ENCODE peak calls at places on chromosomes 16 and 17, in six cellular contexts. One of them, this sample, is unnamed.
A peak's percentile ranks its signal among the peaks of the same experiment; 100 is the strongest.

GRCh38 chr16:57277586-57277985 is 6.9 kb downstream of the PLLP start:
- DNase-seq in left ventricle myocardium inferior: no peak
- DNase-seq in amniotic stem cell: no peak
- DNase-seq in posterior cingulate gyrus: no peak
- DNase-seq in SIG-M5: no peak
- DNase-seq in dermis microvascular lymphatic vessel endothelial cell: peak; percentile 36
- DNase-seq in this sample: no peak

GRCh38 chr17:65058615-65059014 is 2.1 kb upstream of the GNA13 start:
- DNase-seq in left ventricle myocardium inferior: no peak
- DNase-seq in amniotic stem cell: no peak
- DNase-seq in posterior cingulate gyrus: no peak
- DNase-seq in SIG-M5: no peak
- DNase-seq in dermis microvascular lymphatic vessel endothelial cell: no peak
- DNase-seq in this sample: no peak

GRCh38 chr17:75544250-75544649 is 18.8 kb downstream of the LLGL2 start:
- DNase-seq in left ventricle myocardium inferior: no peak
- DNase-seq in amniotic stem cell: no peak
- DNase-seq in posterior cingulate gyrus: no peak
- DNase-seq in SIG-M5: no peak
- DNase-seq in dermis microvascular lymphatic vessel endothelial cell: no peak
- DNase-seq in this sample: no peak

GRCh38 chr16:84595052-84595481 is 22.8 kb downstream of the COTL1 start:
- DNase-seq in left ventricle myocardium inferior: no peak
- DNase-seq in amniotic stem cell: no peak
- DNase-seq in posterior cingulate gyrus: no peak
- DNase-seq in SIG-M5: no peak
- DNase-seq in dermis microvascular lymphatic vessel endothelial cell: no peak
- DNase-seq in this sample: no peak

GRCh38 chr16:64478258-64478906 is 643.5 kb downstream of the CDH11 start:
- DNase-seq in left ventricle myocardium inferior: no peak
- DNase-seq in amniotic stem cell: peak; percentile 17
- DNase-seq in posterior cingulate gyrus: no peak
- DNase-seq in SIG-M5: no peak
- DNase-seq in dermis microvascular lymphatic vessel endothelial cell: peak; percentile 73
- DNase-seq in this sample: peak; percentile 48

GRCh38 chr17:35865412-35866355 is 3.0 kb downstream of the HEATR9 start:
- DNase-seq in left ventricle myocardium inferior: no peak
- DNase-seq in amniotic stem cell: no peak
- DNase-seq in posterior cingulate gyrus: no peak
- DNase-seq in SIG-M5: no peak
- DNase-seq in dermis microvascular lymphatic vessel endothelial cell: peak; percentile 31
- DNase-seq in this sample: no peak

GRCh38 chr16:66272461-66272860 is 94.0 kb upstream of the CDH5 start:
- DNase-seq in left ventricle myocardium inferior: no peak
- DNase-seq in amniotic stem cell: no peak
- DNase-seq in posterior cingulate gyrus: no peak
- DNase-seq in SIG-M5: no peak
- DNase-seq in dermis microvascular lymphatic vessel endothelial cell: no peak
- DNase-seq in this sample: no peak

GRCh38 chr16:85428168-85428898 is 184.8 kb upstream of the GSE1 start:
- DNase-seq in left ventricle myocardium inferior: peak; percentile 35
- DNase-seq in amniotic stem cell: no peak
- DNase-seq in posterior cingulate gyrus: peak; percentile 56
- DNase-seq in SIG-M5: no peak
- DNase-seq in dermis microvascular lymphatic vessel endothelial cell: peak; percentile 44
- DNase-seq in this sample: no peak

GRCh38 chr16:70805380-70805779 is 4.4 kb upstream of the VAC14 start:
- DNase-seq in left ventricle myocardium inferior: no peak
- DNase-seq in amniotic stem cell: no peak
- DNase-seq in posterior cingulate gyrus: no peak
- DNase-seq in SIG-M5: no peak
- DNase-seq in dermis microvascular lymphatic vessel endothelial cell: no peak
- DNase-seq in this sample: no peak

GRCh38 chr16:80231888-80232287 is 308.9 kb upstream of the DYNLRB2 start:
- DNase-seq in left ventricle myocardium inferior: no peak
- DNase-seq in amniotic stem cell: no peak
- DNase-seq in posterior cingulate gyrus: no peak
- DNase-seq in SIG-M5: no peak
- DNase-seq in dermis microvascular lymphatic vessel endothelial cell: peak; percentile 8
- DNase-seq in this sample: no peak

GRCh38 chr17:77146882-77147281 is 6.1 kb downstream of the SEC14L1 start:
- DNase-seq in left ventricle myocardium inferior: no peak
- DNase-seq in amniotic stem cell: no peak
- DNase-seq in posterior cingulate gyrus: no peak
- DNase-seq in SIG-M5: no peak
- DNase-seq in dermis microvascular lymphatic vessel endothelial cell: peak; percentile 74
- DNase-seq in this sample: no peak

GRCh38 chr17:31754239-31754945 is 104.7 kb downstream of the COPRS start:
- DNase-seq in left ventricle myocardium inferior: no peak
- DNase-seq in amniotic stem cell: no peak
- DNase-seq in posterior cingulate gyrus: no peak
- DNase-seq in SIG-M5: no peak
- DNase-seq in dermis microvascular lymphatic vessel endothelial cell: peak; percentile 37
- DNase-seq in this sample: peak; percentile 37

This sample was measured in pulmonary artery endothelial cell.